ENCODE peak calls at places on chromosomes 11 and 22, in seven cellular contexts. V is sigmoid colon, R is suprapubic skin, L is stomach, F is prostate gland, I is breast epithelium, X is spleen. K is an unnamed sample. For H3K9me3, the result is how much of the 10 kb centered on the place peaks cover.

GRCh38 chr11:77093056-77093891 is 9.4 kb upstream of the OMP start:
- DNase-seq in V (peak), R (peak), L (no peak), F (no peak), I (no peak), X (peak), K (no peak)

GRCh38 chr11:36229091-36229490 is 60.1 kb downstream of the COMMD9 start:
- DNase-seq in V (no peak), R (no peak), L (no peak), F (no peak), I (no peak), X (no peak), K (no peak)

GRCh38 chr11:82906236-82906635 is 4.7 kb downstream of the DDIAS start:
- DNase-seq in V (no peak), R (no peak), L (no peak), F (no peak), I (no peak), X (no peak), K (no peak)

GRCh38 chr11:71946144-71946571 is 17.3 kb downstream of the RNF121 start:
- DNase-seq in V (no peak), R (no peak), L (no peak), F (no peak), I (no peak), X (no peak), K (no peak)

GRCh38 chr11:24593332-24593731 is 96.5 kb downstream of the LUZP2 start:
- DNase-seq in V (no peak), R (no peak), L (no peak), F (no peak), I (no peak), X (no peak), K (no peak)

GRCh38 chr11:75714211-75714610 is 3.4 kb upstream of the MOGAT2 start:
- DNase-seq in V (no peak), R (no peak), L (no peak), F (no peak), I (no peak), X (peak), K (peak)

GRCh38 chr11:112506852-112507251 is 246.2 kb upstream of the PLET1 start:
- DNase-seq in V (no peak), R (no peak), L (no peak), F (no peak), I (no peak), X (no peak), K (no peak)

GRCh38 chr11:28649922-28650321 is 541.7 kb downstream of the METTL15 start:
- DNase-seq in V (no peak), R (no peak), L (no peak), F (no peak), I (no peak), X (no peak), K (no peak)

GRCh38 chr11:838441-839279 is 3.7 kb downstream of the POLR2L start:
- DNase-seq in V (no peak), R (no peak), L (no peak), F (no peak), I (no peak), X (no peak), K (peak)

GRCh38 chr11:15159085-15159484 is 44.4 kb downstream of the INSC start:
- DNase-seq in V (no peak), R (no peak), L (no peak), F (no peak), I (no peak), X (no peak), K (no peak)

GRCh38 chr22:40009953-40010751 is 15.4 kb downstream of the FAM83F start:
- DNase-seq in V (no peak), R (no peak), L (no peak), F (no peak), I (no peak), X (no peak), K (no peak)

GRCh38 chr11:686451-687243 is 8.4 kb downstream of the DEAF1 start:
- DNase-seq in V (no peak), R (no peak), L (peak), F (no peak), I (no peak), X (no peak), K (no peak)

GRCh38 chr22:24758164-24758799 is 16.2 kb downstream of the PIWIL3 start:
- DNase-seq in V (peak), R (no peak), L (peak), F (peak), I (no peak), X (no peak), K (peak)

GRCh38 chr11:35725880-35726279 is 63.3 kb downstream of the TRIM44 start:
- DNase-seq in V (no peak), R (no peak), L (no peak), F (no peak), I (no peak), X (no peak), K (no peak)

GRCh38 chr11:124656759-124657627 is 16.5 kb downstream of the SIAE start:
- DNase-seq in V (no peak), R (no peak), L (no peak), F (no peak), I (no peak), X (no peak), K (no peak)

GRCh38 chr11:17602105-17603001 is 55.3 kb downstream of the OTOG start:
- DNase-seq in V (peak), R (no peak), L (peak), F (no peak), I (no peak), X (peak), K (no peak)

GRCh38 chr11:111455291-111456085 is 56.7 kb downstream of the BTG4 start:
- DNase-seq in V (no peak), R (no peak), L (no peak), F (no peak), I (no peak), X (no peak), K (no peak)

GRCh38 chr11:61377461-61378160 is 14.8 kb upstream of the TMEM216 start:
- DNase-seq in V (no peak), R (no peak), L (no peak), F (no peak), I (no peak), X (no peak), K (no peak)

GRCh38 chr11:62667460-62667859 is 2.3 kb downstream of the CSKMT start:
- DNase-seq in V (no peak), R (no peak), L (no peak), F (no peak), I (no peak), X (no peak), K (no peak)

GRCh38 chr22:49032821-49033220 is 794.9 kb downstream of the BRD1 start:
- DNase-seq in V (no peak), R (no peak), L (no peak), F (no peak), I (no peak), X (peak), K (no peak)

GRCh38 chr11:58861533-58861932 is 17.0 kb upstream of the GLYATL2 start:
- DNase-seq in V (no peak), R (no peak), L (no peak), F (no peak), I (no peak), X (no peak), K (no peak)
- H3K9me3 ChIP-seq in V (under half), R (under half), L (under half), F (under half), I (under half), X (under half), K (under half)

GRCh38 chr11:66595245-66595904 is 2.4 kb downstream of the CCS start:
- DNase-seq in V (peak), R (no peak), L (peak), F (no peak), I (no peak), X (no peak), K (peak)

GRCh38 chr11:66591175-66591574 is 1.7 kb downstream of the CCDC87 start:
- DNase-seq in V (no peak), R (no peak), L (no peak), F (no peak), I (no peak), X (no peak), K (no peak)

GRCh38 chr11:66592457-66593302 is at the start of the genes CCDC87 and CCS:
- DNase-seq in V (peak), R (peak), L (peak), F (peak), I (peak), X (peak), K (peak)

GRCh38 chr11:66593303-66593635 is 284 bp downstream of the CCS start:
- DNase-seq in V (no peak), R (no peak), L (no peak), F (no peak), I (no peak), X (no peak), K (peak)

GRCh38 chr11:66593650-66594049 is 665 bp downstream of the CCS start:
- DNase-seq in V (no peak), R (no peak), L (no peak), F (no peak), I (no peak), X (no peak), K (no peak)
- TF ChIP-seq POLR2AphosphoS5 in V (no peak), R (no peak), L (no peak), F (no peak), I (no peak), X (no peak), K (no peak)

GRCh38 chr11:42482822-42483221 is 829.0 kb upstream of the API5 start:
- DNase-seq in V (no peak), R (no peak), L (no peak), F (no peak), I (no peak), X (no peak), K (no peak)
- H3K9me3 ChIP-seq in V (under half), R (under half), L (under half), F (under half), I (under half), X (under half), K (under half)

GRCh38 chr11:128472128-128473110 is 114.9 kb downstream of the ETS1 start:
- DNase-seq in V (no peak), R (no peak), L (no peak), F (no peak), I (no peak), X (no peak), K (no peak)
- TF ChIP-seq POLR2AphosphoS5 in V (no peak), R (no peak), L (no peak), F (no peak), I (no peak), X (peak), K (peak)

GRCh38 chr11:32434387-32435151 is 770 bp downstream of the WT1 start:
- DNase-seq in V (no peak), R (no peak), L (no peak), F (no peak), I (no peak), X (peak), K (no peak)
- H3K9me3 ChIP-seq in V (under half), R (under half), L (under half), F (under half), I (under half), X (under half), K (under half)